ENCODE peak calls at places on chromosomes 4 and X, in eight cellular contexts. D, J, C, X, E, N, V and Y are unnamed samples.

GRCh38 chr4:25155957-25156356 is 4.3 kb downstream of the SEPSECS start:
- DNase-seq in J (no peak), D (no peak), C (no peak), V (no peak), N (no peak), X (no peak), E (no peak), Y (no peak)

GRCh38 chrX:1205681-1206611 is 6.5 kb downstream of the CRLF2 start:
- DNase-seq in X (peak), E (peak), D (no peak), C (no peak), V (peak), J (peak), N (peak), Y (peak)

GRCh38 chr4:121164291-121164690 is at the start of gene TNIP3:
- DNase-seq in J (no peak), C (no peak), D (no peak), N (no peak), X (no peak), V (peak), E (no peak), Y (peak)

GRCh38 chr4:96326846-96327245 is 487.0 kb downstream of the PDHA2 start:
- DNase-seq in C (no peak), X (no peak), V (no peak), D (no peak), J (no peak), E (no peak), N (no peak), Y (no peak)

GRCh38 chr4:12409507-12410190 is 981.0 kb upstream of the HS3ST1 start:
- DNase-seq in D (no peak), E (no peak), V (peak), C (no peak), J (no peak), N (no peak), X (no peak), Y (peak)

GRCh38 chrX:150683112-150683511 is 10.1 kb upstream of the MTMR1 start:
- DNase-seq in V (no peak), C (no peak), X (no peak), E (no peak), N (no peak), D (no peak), J (no peak), Y (no peak)

GRCh38 chr4:26132858-26133257 is 188.0 kb upstream of the RBPJ start:
- DNase-seq in D (no peak), J (no peak), N (no peak), C (no peak), X (peak), V (no peak), E (peak), Y (no peak)

GRCh38 chr4:2244947-2245786 is 3.2 kb upstream of the HAUS3 start:
- DNase-seq in E (peak), J (no peak), X (peak), C (no peak), V (no peak), N (no peak), D (peak), Y (no peak)

GRCh38 chr4:39469429-39470077 is 10.7 kb downstream of the LIAS start:
- DNase-seq in X (peak), E (peak), D (no peak), J (no peak), C (peak), V (peak), N (peak), Y (peak)

GRCh38 chr4:29213020-29213419 is 1507.1 kb upstream of the PCDH7 start:
- DNase-seq in E (no peak), X (no peak), V (no peak), D (no peak), N (no peak), C (no peak), J (no peak), Y (no peak)

GRCh38 chrX:141989802-141990201 is 86.1 kb downstream of the MAGEC1 start:
- DNase-seq in X (no peak), N (no peak), J (no peak), E (no peak), V (peak), C (no peak), D (no peak), Y (no peak)

GRCh38 chrX:120761810-120762209 is 113.9 kb downstream of the CT47B1 start:
- DNase-seq in E (no peak), V (peak), X (no peak), C (no peak), N (no peak), D (no peak), J (no peak), Y (peak)

GRCh38 chr4:41135761-41136160 is 78.6 kb downstream of the APBB2 start:
- DNase-seq in C (no peak), X (no peak), E (no peak), D (no peak), V (no peak), J (no peak), N (no peak), Y (peak)

GRCh38 chrX:96569034-96569433 is 115.6 kb upstream of the DIAPH2 start:
- DNase-seq in J (no peak), X (no peak), V (no peak), C (no peak), N (no peak), E (no peak), D (no peak), Y (no peak)